ENCODE peak calls at places on chromosomes 2 and 18, in ten cellular contexts. Z, X, H, O, C, I, L, D, N and T are unnamed samples.

GRCh38 chr2:119849838-119850565 is 90.3 kb downstream of the PTPN4 start:
- DNase-seq in Z (no peak), X (no peak), H (no peak), O (no peak), C (no peak), I (peak), L (no peak), D (no peak), N (no peak), T (no peak)

GRCh38 chr18:61554117-61554776 is 221.0 kb downstream of the CDH20 start:
- DNase-seq in Z (no peak), X (no peak), H (no peak), O (no peak), C (no peak), I (no peak), L (no peak), D (no peak), N (no peak), T (no peak)

GRCh38 chr2:219405451-219405850 is 12.7 kb upstream of the DES start:
- DNase-seq in Z (no peak), X (no peak), H (no peak), O (peak), C (no peak), I (no peak), L (no peak), D (no peak), N (no peak), T (no peak)

GRCh38 chr2:239970004-239970623 is 55.0 kb downstream of the NDUFA10 start:
- DNase-seq in Z (no peak), X (no peak), H (no peak), O (no peak), C (no peak), I (no peak), L (no peak), D (no peak), N (no peak), T (peak)

GRCh38 chr2:226993171-226993570 is 157.3 kb downstream of the RHBDD1 start:
- DNase-seq in Z (no peak), X (no peak), H (no peak), O (no peak), C (no peak), I (no peak), L (no peak), D (no peak), N (no peak), T (no peak)

GRCh38 chr2:204913854-204914464 is 368.7 kb downstream of the PARD3B start:
- DNase-seq in Z (no peak), X (no peak), H (no peak), O (no peak), C (no peak), I (no peak), L (no peak), D (no peak), N (no peak), T (no peak)

GRCh38 chr2:213188971-213189899 is 37.8 kb upstream of the IKZF2 start:
- DNase-seq in Z (no peak), X (no peak), H (no peak), O (no peak), C (peak), I (peak), L (no peak), D (no peak), N (no peak), T (no peak)

GRCh38 chr2:186641807-186642321 is 52.0 kb upstream of the FAM171B start:
- DNase-seq in Z (peak), X (peak), H (no peak), O (no peak), C (peak), I (peak), L (peak), D (peak), N (peak), T (peak)

GRCh38 chr2:232979871-232980461 is 33.1 kb downstream of the NGEF start:
- DNase-seq in Z (no peak), X (no peak), H (no peak), O (no peak), C (no peak), I (peak), L (no peak), D (no peak), N (peak), T (no peak)

GRCh38 chr2:173657996-173658717 is 303.5 kb downstream of the CDCA7 start:
- DNase-seq in Z (peak), X (no peak), H (no peak), O (no peak), C (no peak), I (peak), L (no peak), D (no peak), N (no peak), T (no peak)

GRCh38 chr2:110770696-110771425 is 38.5 kb downstream of the ACOXL start:
- DNase-seq in Z (no peak), X (no peak), H (no peak), O (no peak), C (peak), I (peak), L (no peak), D (peak), N (no peak), T (no peak)

GRCh38 chr2:3500326-3500899 is 18.9 kb downstream of the ADI1 start:
- DNase-seq in Z (no peak), X (no peak), H (no peak), O (no peak), C (no peak), I (no peak), L (no peak), D (no peak), N (no peak), T (no peak)

GRCh38 chr2:227608469-227609338 is 5.9 kb downstream of the SCYGR3 start:
- DNase-seq in Z (no peak), X (no peak), H (no peak), O (no peak), C (no peak), I (no peak), L (no peak), D (no peak), N (no peak), T (no peak)

GRCh38 chr18:525066-525797 is 24.7 kb upstream of the COLEC12 start:
- DNase-seq in Z (no peak), X (no peak), H (no peak), O (no peak), C (no peak), I (peak), L (no peak), D (no peak), N (peak), T (no peak)

GRCh38 chr18:11857177-11857887 is 6.1 kb downstream of the CHMP1B start:
- DNase-seq in Z (peak), X (no peak), H (no peak), O (no peak), C (peak), I (peak), L (peak), D (no peak), N (peak), T (no peak)

GRCh38 chr2:227697013-227697412 is 20.8 kb downstream of the SLC19A3 start:
- DNase-seq in Z (no peak), X (no peak), H (no peak), O (no peak), C (no peak), I (peak), L (no peak), D (no peak), N (no peak), T (no peak)

GRCh38 chr2:169565686-169566085 is 8.0 kb downstream of the FASTKD1 start:
- DNase-seq in Z (no peak), X (no peak), H (no peak), O (no peak), C (no peak), I (no peak), L (no peak), D (no peak), N (no peak), T (no peak)

GRCh38 chr2:134669731-134670669 is 48.8 kb downstream of the TMEM163 start:
- DNase-seq in Z (no peak), X (no peak), H (peak), O (no peak), C (no peak), I (no peak), L (no peak), D (no peak), N (no peak), T (no peak)

GRCh38 chr2:9126540-9126939 is 80.1 kb upstream of the ASAP2 start:
- DNase-seq in Z (no peak), X (no peak), H (no peak), O (no peak), C (no peak), I (no peak), L (no peak), D (no peak), N (no peak), T (no peak)

GRCh38 chr2:203908344-203909185 is 28.0 kb upstream of the ICOS start:
- DNase-seq in Z (no peak), X (no peak), H (no peak), O (no peak), C (no peak), I (no peak), L (no peak), D (no peak), N (no peak), T (no peak)

GRCh38 chr2:239611222-239611795 is 210.5 kb upstream of the HDAC4 start:
- DNase-seq in Z (no peak), X (no peak), H (no peak), O (no peak), C (no peak), I (no peak), L (no peak), D (no peak), N (no peak), T (no peak)

GRCh38 chr2:29033172-29033571 is 41.2 kb downstream of the PCARE start:
- DNase-seq in Z (no peak), X (no peak), H (no peak), O (no peak), C (no peak), I (peak), L (no peak), D (no peak), N (peak), T (no peak)

GRCh38 chr18:34001376-34001775 is 223.3 kb downstream of the NOL4 start:
- DNase-seq in Z (no peak), X (no peak), H (no peak), O (no peak), C (no peak), I (no peak), L (no peak), D (no peak), N (no peak), T (no peak)

GRCh38 chr18:49609416-49610284 is 47.8 kb downstream of the LIPG start:
- DNase-seq in Z (no peak), X (no peak), H (no peak), O (no peak), C (no peak), I (no peak), L (no peak), D (no peak), N (no peak), T (no peak)

GRCh38 chr18:49096021-49096420 is 145.3 kb upstream of the SMAD7 start:
- DNase-seq in Z (no peak), X (no peak), H (no peak), O (no peak), C (no peak), I (peak), L (no peak), D (no peak), N (peak), T (no peak)

GRCh38 chr2:143901185-143901842 is 618.6 kb downstream of the ZEB2 start:
- DNase-seq in Z (peak), X (no peak), H (no peak), O (no peak), C (no peak), I (peak), L (no peak), D (no peak), N (no peak), T (no peak)

GRCh38 chr2:130351495-130352125 is 4.2 kb upstream of the PTPN18 start:
- DNase-seq in Z (no peak), X (no peak), H (no peak), O (peak), C (no peak), I (no peak), L (peak), D (no peak), N (no peak), T (peak)

GRCh38 chr2:39875182-39875913 is 96.3 kb upstream of the THUMPD2 start:
- DNase-seq in Z (peak), X (peak), H (no peak), O (no peak), C (peak), I (peak), L (no peak), D (no peak), N (no peak), T (no peak)

GRCh38 chr2:150425121-150425559 is 62.3 kb downstream of the RND3 start:
- DNase-seq in Z (no peak), X (peak), H (no peak), O (peak), C (peak), I (no peak), L (no peak), D (no peak), N (peak), T (no peak)

GRCh38 chr2:220572385-220572784 is 945.0 kb downstream of the SLC4A3 start:
- DNase-seq in Z (no peak), X (no peak), H (no peak), O (no peak), C (no peak), I (peak), L (no peak), D (no peak), N (no peak), T (no peak)

GRCh38 chr18:77992057-77992456 is 742.4 kb downstream of the GALR1 start:
- DNase-seq in Z (no peak), X (no peak), H (no peak), O (no peak), C (no peak), I (no peak), L (no peak), D (no peak), N (no peak), T (no peak)